ENCODE peak calls at places on chromosomes 7 and 10, in five cellular contexts. J is GM23338, N is adrenal gland, U is thoracic aorta, Y is OCI-LY7. H is an unnamed sample. For H3K36me3, the result is how much of the 10 kb centered on the place peaks cover.

GRCh38 chr10:103781329-103782061 is 73.9 kb downstream of the SH3PXD2A start:
- DNase-seq in J (peak), N (no peak), U (no peak), Y (peak), H (peak)

GRCh38 chr7:4549681-4550080 is 132.4 kb upstream of the FOXK1 start:
- DNase-seq in J (no peak), N (no peak), U (no peak), Y (no peak), H (no peak)

GRCh38 chr10:1939016-1939415 is 201.7 kb upstream of the ADARB2 start:
- DNase-seq in J (no peak), N (no peak), U (no peak), Y (no peak), H (no peak)

GRCh38 chr7:99359465-99360154 is 14.9 kb upstream of the ARPC1B start:
- DNase-seq in J (peak), N (no peak), U (no peak), Y (no peak), H (no peak)

GRCh38 chr7:72038022-72038732 is 374.0 kb downstream of the CALN1 start:
- DNase-seq in J (no peak), N (no peak), U (no peak), Y (no peak), H (no peak)

GRCh38 chr10:28939352-28940157 is 262.2 kb downstream of the BAMBI start:
- DNase-seq in J (peak), N (peak), U (peak), Y (no peak), H (peak)

GRCh38 chr10:118754132-118754555 is 626 bp downstream of the CACUL1 start:
- DNase-seq in J (peak), N (peak), U (no peak), Y (peak), H (peak)

GRCh38 chr10:71978476-71978875 is 14.3 kb downstream of the CHST3 start:
- DNase-seq in J (peak), N (no peak), U (no peak), Y (no peak), H (no peak)

GRCh38 chr10:126955934-126956711 is 50.9 kb downstream of the DOCK1 start:
- DNase-seq in J (no peak), N (no peak), U (no peak), Y (no peak), H (no peak)

GRCh38 chr7:44293561-44294324 is 31.7 kb downstream of the CAMK2B start:
- DNase-seq in J (no peak), N (no peak), U (no peak), Y (no peak), H (no peak)

GRCh38 chr10:13894412-13895093 is 307.8 kb downstream of the PRPF18 start:
- DNase-seq in J (no peak), N (no peak), U (no peak), Y (no peak), H (peak)

GRCh38 chr7:90749774-90750173 is 153.7 kb downstream of the CDK14 start:
- DNase-seq in J (peak), N (no peak), U (no peak), Y (peak), H (peak)

GRCh38 chr7:157788573-157788972 is 451.8 kb downstream of the DNAJB6 start:
- DNase-seq in J (no peak), N (no peak), U (no peak), Y (no peak), H (no peak)

GRCh38 chr7:47501406-47501805 is 80.5 kb downstream of the TNS3 start:
- DNase-seq in J (no peak), N (peak), U (no peak), Y (no peak), H (peak)

GRCh38 chr7:158596309-158596708 is 8.7 kb upstream of the PTPRN2 start:
- DNase-seq in J (no peak), N (no peak), U (no peak), Y (no peak), H (no peak)

GRCh38 chr10:86079088-86079487 is 287.5 kb downstream of the GRID1 start:
- DNase-seq in J (no peak), N (no peak), U (no peak), Y (no peak), H (no peak)

GRCh38 chr7:120995659-120996058 is 7.1 kb downstream of the CPED1 start:
- DNase-seq in J (no peak), N (no peak), U (no peak), Y (no peak), H (no peak)

GRCh38 chr7:37282927-37283326 is 165.7 kb downstream of the ELMO1 start:
- DNase-seq in J (no peak), N (no peak), U (no peak), Y (no peak), H (no peak)

GRCh38 chr7:29208410-29209250 is 14.1 kb downstream of the CHN2 start:
- DNase-seq in J (no peak), N (no peak), U (no peak), Y (no peak), H (no peak)

GRCh38 chr7:159094030-159094740 is 50.5 kb downstream of the VIPR2 start:
- DNase-seq in J (no peak), N (no peak), U (no peak), Y (no peak), H (no peak)

GRCh38 chr7:127911968-127912511 is 119.2 kb downstream of the LRRC4 start:
- DNase-seq in J (no peak), N (no peak), U (no peak), Y (peak), H (no peak)

GRCh38 chr10:89364533-89364932 is 13.3 kb upstream of the IFIT1B start:
- DNase-seq in J (no peak), N (no peak), U (no peak), Y (no peak), H (no peak)

GRCh38 chr10:89373916-89374711 is 3.7 kb upstream of the IFIT1B start:
- DNase-seq in J (no peak), N (peak), U (peak), Y (no peak), H (peak)

GRCh38 chr10:89371987-89372386 is 5.9 kb upstream of the IFIT1B start:
- DNase-seq in J (no peak), N (no peak), U (no peak), Y (no peak), H (no peak)

GRCh38 chr10:89367529-89367928 is 10.3 kb upstream of the IFIT1B start:
- DNase-seq in J (no peak), N (no peak), U (no peak), Y (no peak), H (no peak)

DNA sequence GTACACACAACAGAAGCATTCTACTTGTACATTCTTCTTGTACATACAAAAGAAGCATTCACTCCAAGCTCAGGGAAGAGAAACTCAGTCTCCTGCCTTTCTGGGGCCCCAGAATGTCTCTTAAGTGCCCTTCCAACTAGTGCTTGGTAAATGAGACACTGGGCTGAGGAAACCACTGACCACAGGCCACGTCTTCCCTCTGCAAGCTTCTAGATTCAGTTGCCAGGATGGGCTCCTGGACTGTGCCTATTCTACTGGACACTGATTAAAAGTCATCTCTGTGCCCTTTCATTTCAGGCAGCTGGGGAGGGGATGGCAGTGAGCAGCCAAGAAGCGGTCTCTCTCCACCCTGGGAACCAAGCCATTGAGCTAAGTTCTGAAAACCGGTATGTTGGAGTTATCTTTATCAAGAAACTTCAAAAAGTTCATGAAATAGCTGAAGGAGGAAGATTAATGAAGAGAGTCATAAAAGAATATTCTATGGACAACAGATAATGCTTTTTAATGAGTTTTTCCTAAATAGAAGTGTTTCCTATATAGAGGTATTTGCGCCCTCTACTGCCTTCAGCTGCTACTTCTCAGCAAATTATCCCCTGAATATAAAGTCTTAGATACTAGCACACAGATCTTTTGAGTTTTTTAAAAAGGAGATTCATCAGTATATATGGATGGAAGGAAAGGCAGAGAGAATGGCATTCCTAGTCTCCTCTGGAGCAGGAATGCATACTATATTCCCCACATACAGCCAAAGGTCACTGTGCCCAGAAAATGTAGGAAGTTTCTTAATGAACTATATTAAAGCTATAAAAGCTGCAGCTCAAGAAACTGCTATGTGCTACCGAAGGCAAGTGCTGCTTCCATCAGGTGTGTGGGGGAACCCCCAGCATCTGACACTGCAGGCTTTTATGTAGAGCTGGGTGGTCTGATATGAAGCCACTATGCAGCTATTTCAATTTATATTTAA is 8.4 kb upstream of the IFIT1B start:
- DNase-seq in J (peak), N (peak), U (no peak), Y (peak), H (peak)
- TF ChIP-seq CTCF in J (peak), N (peak), U (no peak), Y (peak), H (peak)

GRCh38 chr10:66537186-66537585 is 388.6 kb upstream of the LRRTM3 start:
- DNase-seq in J (no peak), N (no peak), U (no peak), Y (no peak), H (no peak)

GRCh38 chr10:66535418-66535817 is 390.4 kb upstream of the LRRTM3 start:
- DNase-seq in J (no peak), N (no peak), U (no peak), Y (no peak), H (no peak)

GRCh38 chr10:66538352-66538751 is 387.5 kb upstream of the LRRTM3 start:
- DNase-seq in J (no peak), N (no peak), U (no peak), Y (no peak), H (no peak)

DNA sequence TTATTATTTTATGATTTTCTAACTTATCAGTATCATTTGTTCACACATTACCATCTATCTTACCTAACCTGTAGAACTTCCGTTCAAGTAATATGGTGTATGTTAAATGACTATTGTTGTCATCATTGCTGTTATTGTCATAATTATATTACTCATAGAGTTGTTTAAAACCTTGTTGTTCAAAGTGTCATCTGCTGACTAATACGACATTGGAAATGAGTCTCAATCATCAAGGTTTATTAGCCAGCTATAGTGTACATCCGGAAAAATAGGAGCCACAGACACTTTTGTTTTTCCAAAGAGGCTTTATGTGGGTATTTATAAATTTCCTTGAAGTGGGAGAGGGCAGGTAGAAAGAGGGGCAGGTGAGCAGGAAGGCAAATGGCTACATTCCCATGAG is 386.9 kb upstream of the LRRTM3 start:
- DNase-seq in J (no peak), N (no peak), U (no peak), Y (no peak), H (no peak)
- H3K27ac ChIP-seq in J (no peak), N (no peak), U (no peak), Y (no peak), H (no peak)

DNA sequence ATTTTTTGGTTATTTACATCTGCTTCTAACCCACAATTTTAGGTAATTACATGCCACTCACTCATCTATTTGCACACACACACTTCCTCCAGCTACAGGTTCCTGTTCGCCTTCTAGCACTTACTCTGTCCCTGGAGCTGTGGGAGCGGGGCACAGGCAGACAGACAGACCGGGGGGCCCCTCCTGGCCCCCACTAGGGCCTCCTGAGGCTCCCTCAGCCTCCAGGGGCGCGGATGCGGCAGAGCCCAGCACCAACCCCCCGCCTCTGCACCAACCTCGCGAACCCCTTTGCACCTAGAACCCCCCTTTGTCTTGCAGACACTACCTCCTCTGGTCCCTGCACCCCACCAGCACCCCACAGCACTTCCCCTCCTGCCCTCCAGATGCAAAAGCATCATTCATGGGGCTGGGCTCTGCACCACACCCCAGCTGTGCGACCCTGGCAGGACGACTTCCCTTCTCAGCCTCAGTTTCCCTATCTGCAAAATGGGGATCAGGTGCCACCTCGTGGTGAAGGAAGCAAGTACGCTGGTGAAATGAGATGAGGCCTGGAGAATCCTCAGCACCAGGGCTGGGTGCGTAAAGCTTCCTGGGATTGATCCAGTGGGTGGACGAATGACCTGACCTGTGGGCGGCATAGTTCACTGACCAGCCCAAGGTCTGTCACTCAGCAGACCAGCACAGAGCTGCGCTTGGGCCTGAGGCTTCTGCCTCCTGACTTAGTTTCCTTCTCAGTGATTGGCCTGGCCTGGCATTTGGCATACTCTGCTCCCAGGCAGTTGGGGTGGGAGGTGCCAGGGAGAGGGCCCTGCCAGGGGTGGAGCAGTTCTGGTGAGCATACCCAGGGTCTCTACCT is 37.9 kb downstream of the ELFN1 start:
- DNase-seq in J (no peak), N (no peak), U (no peak), Y (no peak), H (no peak)
- H3K36me3 ChIP-seq in J (under half), N (under half), U (under half), Y (under half), H (under half)

GRCh38 chr7:28062197-28062988 is 118.2 kb downstream of the JAZF1 start:
- DNase-seq in J (peak), N (peak), U (no peak), Y (peak), H (peak)
- TF ChIP-seq CTCF in J (peak), N (peak), U (peak), Y (peak), H (peak)

DNA sequence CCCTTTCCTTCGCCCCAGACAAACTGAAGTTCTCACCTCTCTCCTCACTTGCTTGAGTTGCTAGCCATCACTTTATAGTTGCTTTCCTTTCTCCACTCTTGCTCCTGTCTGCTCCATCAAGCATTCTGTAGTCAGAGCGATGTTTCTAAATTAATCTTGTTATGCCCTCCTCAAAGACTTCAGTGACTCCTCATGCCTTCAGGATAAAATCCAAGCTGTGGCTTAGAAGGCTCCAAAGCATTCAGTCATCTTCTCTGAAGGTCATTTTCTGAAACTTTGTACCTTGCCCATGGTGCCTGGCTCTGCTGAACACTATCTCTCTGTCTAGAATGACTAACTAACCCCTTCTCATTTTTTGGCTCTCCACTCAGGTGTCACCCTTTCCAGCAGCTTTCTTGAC is 222.4 kb upstream of the GRB10 start:
- DNase-seq in J (no peak), N (no peak), U (no peak), Y (no peak), H (no peak)
- H3K27ac ChIP-seq in J (no peak), N (no peak), U (no peak), Y (no peak), H (no peak)